ENCODE peak calls at places on chromosomes 11 and 22, in nine cellular contexts. R is GM23338; I is stimulated activated CD4-positive, alpha-beta T cell treated with anti-CD3 and anti-CD28 coated beads, Interleukin-1b, Interleukin-23, amount 100 ng/mL, for 24 hours; T is NCI-H69; O is body of pancreas; C is IMR-90; A is GM04504; S is frontal cortex; G is Kasumi-1. J is an unnamed sample.

GRCh38 chr11:126391970-126392637 is 36.6 kb downstream of the ST3GAL4 start:
- DNase-seq in R (peak), I (no peak), T (peak), O (peak), C (no peak), A (no peak), S (no peak), G (peak), J (no peak)

GRCh38 chr22:24567668-24568067 is 11.9 kb downstream of the SNRPD3 start:
- DNase-seq in R (no peak), I (no peak), T (no peak), O (no peak), C (no peak), A (no peak), S (no peak), G (no peak), J (no peak)

GRCh38 chr22:20128902-20129746 is 2.5 kb upstream of the ZDHHC8 start:
- DNase-seq in R (peak), I (no peak), T (peak), O (peak), C (peak), A (no peak), S (no peak), G (peak), J (peak)

GRCh38 chr11:66607126-66607834 is 9.2 kb upstream of the RBM14 start:
- DNase-seq in R (no peak), I (no peak), T (no peak), O (peak), C (peak), A (peak), S (peak), G (no peak), J (no peak)

GRCh38 chr22:44648821-44649566 is 53.0 kb upstream of the PRR5 start:
- DNase-seq in R (no peak), I (no peak), T (no peak), O (peak), C (peak), A (peak), S (no peak), G (no peak), J (no peak)

GRCh38 chr11:123055132-123055924 is 6.6 kb downstream of the HSPA8 start:
- DNase-seq in R (no peak), I (no peak), T (peak), O (no peak), C (no peak), A (no peak), S (no peak), G (peak), J (no peak)

GRCh38 chr11:13384837-13385417 is 78.1 kb downstream of the BTBD10 start:
- DNase-seq in R (peak), I (no peak), T (peak), O (peak), C (peak), A (peak), S (peak), G (peak), J (no peak)

GRCh38 chr11:111569476-111569875 is 29.0 kb downstream of the LAYN start:
- DNase-seq in R (no peak), I (no peak), T (no peak), O (no peak), C (peak), A (no peak), S (no peak), G (no peak), J (no peak)

GRCh38 chr11:119661226-119661625 is 67.8 kb downstream of the NECTIN1 start:
- DNase-seq in R (no peak), I (no peak), T (no peak), O (no peak), C (no peak), A (no peak), S (no peak), G (no peak), J (no peak)

GRCh38 chr22:47146391-47146790 is 383.9 kb downstream of the TBC1D22A start:
- DNase-seq in R (no peak), I (no peak), T (no peak), O (no peak), C (no peak), A (no peak), S (no peak), G (no peak), J (no peak)

GRCh38 chr22:33210129-33210784 is 152.1 kb upstream of the SYN3 start:
- DNase-seq in R (peak), I (no peak), T (peak), O (peak), C (peak), A (no peak), S (peak), G (peak), J (no peak)

GRCh38 chr11:115141715-115142114 is 362.5 kb downstream of the CADM1 start:
- DNase-seq in R (no peak), I (no peak), T (no peak), O (no peak), C (no peak), A (no peak), S (no peak), G (no peak), J (no peak)

GRCh38 chr11:94151311-94151710 is 22.7 kb downstream of the PANX1 start:
- DNase-seq in R (no peak), I (no peak), T (no peak), O (no peak), C (no peak), A (no peak), S (no peak), G (no peak), J (no peak)

GRCh38 chr11:118623291-118623655 is 15.9 kb downstream of the PHLDB1 start:
- DNase-seq in R (no peak), I (no peak), T (peak), O (peak), C (peak), A (no peak), S (no peak), G (no peak), J (no peak)

GRCh38 chr22:23401111-23401909 is 178.8 kb downstream of the IGLL1 start:
- DNase-seq in R (no peak), I (no peak), T (no peak), O (no peak), C (peak), A (peak), S (no peak), G (no peak), J (no peak)

GRCh38 chr11:3165152-3165705 is at the start of gene OSBPL5:
- DNase-seq in R (peak), I (no peak), T (peak), O (peak), C (peak), A (peak), S (peak), G (peak), J (peak)

GRCh38 chr11:86955674-86956522 is 703 bp upstream of the FZD4 start:
- DNase-seq in R (peak), I (no peak), T (peak), O (peak), C (peak), A (no peak), S (peak), G (peak), J (no peak)

GRCh38 chr22:17114173-17114957 is 6.8 kb downstream of the TMEM121B start:
- DNase-seq in R (no peak), I (no peak), T (peak), O (no peak), C (no peak), A (no peak), S (no peak), G (peak), J (no peak)

GRCh38 chr11:36565033-36565610 is 2.7 kb upstream of the RAG1 start:
- DNase-seq in R (no peak), I (no peak), T (no peak), O (no peak), C (no peak), A (no peak), S (no peak), G (no peak), J (no peak)

GRCh38 chr11:57100638-57101312 is 81.0 kb upstream of the LRRC55 start:
- DNase-seq in R (no peak), I (no peak), T (peak), O (no peak), C (no peak), A (no peak), S (no peak), G (no peak), J (no peak)

GRCh38 chr11:25793637-25794036 is 538.3 kb upstream of the ANO3 start:
- DNase-seq in R (peak), I (no peak), T (no peak), O (no peak), C (no peak), A (no peak), S (no peak), G (no peak), J (no peak)

GRCh38 chr11:23399995-23400394 is 539.7 kb upstream of the CCDC179 start:
- DNase-seq in R (no peak), I (no peak), T (no peak), O (no peak), C (no peak), A (no peak), S (no peak), G (no peak), J (no peak)

GRCh38 chr11:77203901-77204755 is 76.1 kb downstream of the MYO7A start:
- DNase-seq in R (no peak), I (no peak), T (no peak), O (no peak), C (no peak), A (no peak), S (no peak), G (no peak), J (no peak)

GRCh38 chr11:1300121-1300520 is 9.3 kb downstream of the TOLLIP start:
- DNase-seq in R (no peak), I (no peak), T (no peak), O (peak), C (no peak), A (no peak), S (no peak), G (no peak), J (no peak)

GRCh38 chr22:35229865-35230264 is 27.4 kb upstream of the HMGXB4 start:
- DNase-seq in R (no peak), I (no peak), T (no peak), O (no peak), C (no peak), A (no peak), S (no peak), G (no peak), J (no peak)

GRCh38 chr11:79708319-79708928 is 267.6 kb upstream of the TENM4 start:
- DNase-seq in R (peak), I (no peak), T (peak), O (no peak), C (peak), A (peak), S (no peak), G (peak), J (no peak)

GRCh38 chr22:27962268-27963191 is 43.5 kb upstream of the PITPNB start:
- DNase-seq in R (no peak), I (no peak), T (peak), O (no peak), C (peak), A (no peak), S (no peak), G (no peak), J (no peak)

GRCh38 chr11:118913411-118914125 is 12.2 kb downstream of the BCL9L start:
- DNase-seq in R (no peak), I (no peak), T (peak), O (no peak), C (no peak), A (no peak), S (no peak), G (peak), J (no peak)

GRCh38 chr11:130159657-130160459 is at the start of gene ST14:
- DNase-seq in R (peak), I (no peak), T (peak), O (peak), C (no peak), A (no peak), S (no peak), G (peak), J (no peak)

GRCh38 chr22:29216011-29216872 is 10.5 kb downstream of the EMID1 start:
- DNase-seq in R (no peak), I (no peak), T (no peak), O (no peak), C (no peak), A (no peak), S (no peak), G (no peak), J (no peak)

GRCh38 chr11:57094206-57094940 is 87.4 kb upstream of the LRRC55 start:
- DNase-seq in R (no peak), I (no peak), T (no peak), O (no peak), C (peak), A (no peak), S (no peak), G (no peak), J (no peak)

GRCh38 chr11:83070044-83070877 is 1.4 kb downstream of the RAB30 start:
- DNase-seq in R (peak), I (no peak), T (peak), O (peak), C (peak), A (peak), S (no peak), G (no peak), J (no peak)

GRCh38 chr11:2770556-2771301 is 70.9 kb upstream of the KCNQ1OT1 start:
- DNase-seq in R (no peak), I (no peak), T (no peak), O (peak), C (no peak), A (no peak), S (no peak), G (no peak), J (no peak)

GRCh38 chr11:66800720-66801428 is 42.4 kb upstream of the RCE1 start:
- DNase-seq in R (no peak), I (no peak), T (no peak), O (no peak), C (no peak), A (no peak), S (no peak), G (no peak), J (no peak)

J was measured in activated T-helper 9 cell treated with anti-CD3 and anti-CD28 coated beads, Interleukin-2, amount 50 U/mL, for 16 hours.